ENCODE peak calls at places on chromosomes 4 and X, in four cellular contexts. One of them, this sample, is unnamed.

GRCh38 chrX:147757750-147758149 is 154.0 kb upstream of the FMR1 start:
- DNase-seq in HL-60: no peak
- DNase-seq in K562: no peak
- DNase-seq in GM12878: no peak
- DNase-seq in this sample: no peak

GRCh38 chrX:53253293-53254020 is 27.9 kb downstream of the IQSEC2 start:
- DNase-seq in HL-60: no peak
- DNase-seq in K562: no peak
- DNase-seq in GM12878: no peak
- DNase-seq in this sample: no peak

GRCh38 chr4:181008164-181008563 is 1235.0 kb upstream of the TENM3 start:
- DNase-seq in HL-60: no peak
- DNase-seq in K562: no peak
- DNase-seq in GM12878: no peak
- DNase-seq in this sample: no peak

GRCh38 chr4:41683321-41683720 is 65.2 kb downstream of the PHOX2B start:
- DNase-seq in HL-60: no peak
- DNase-seq in K562: no peak
- DNase-seq in GM12878: no peak
- DNase-seq in this sample: no peak

GRCh38 chrX:135340827-135341226 is 31.5 kb downstream of the ETDC start:
- DNase-seq in HL-60: no peak
- DNase-seq in K562: no peak
- DNase-seq in GM12878: no peak
- DNase-seq in this sample: no peak

GRCh38 chrX:140918398-140919043 is 83.9 kb upstream of the SPANXB1 start:
- DNase-seq in HL-60: peak; percentile 26
- DNase-seq in K562: peak; percentile 14
- DNase-seq in GM12878: peak; percentile 7
- DNase-seq in this sample: no peak

GRCh38 chr4:139951051-139951450 is 202.9 kb downstream of the MAML3 start:
- DNase-seq in HL-60: no peak
- DNase-seq in K562: no peak
- DNase-seq in GM12878: no peak
- DNase-seq in this sample: no peak

GRCh38 chr4:168524006-168524405 is 27.2 kb downstream of the PALLD start:
- DNase-seq in HL-60: no peak
- DNase-seq in K562: no peak
- DNase-seq in GM12878: no peak
- DNase-seq in this sample: no peak

GRCh38 chrX:121894756-121895155 is 847.3 kb downstream of the GLUD2 start:
- DNase-seq in HL-60: no peak
- DNase-seq in K562: no peak
- DNase-seq in GM12878: no peak
- DNase-seq in this sample: no peak

GRCh38 chrX:7143076-7143475 is 4.4 kb upstream of the STS start:
- DNase-seq in HL-60: no peak
- DNase-seq in K562: no peak
- DNase-seq in GM12878: no peak
- DNase-seq in this sample: no peak

GRCh38 chrX:2751291-2751690 is 549 bp upstream of the XG start:
- DNase-seq in HL-60: no peak
- DNase-seq in K562: no peak
- DNase-seq in GM12878: no peak
- DNase-seq in this sample: no peak

GRCh38 chrX:68725966-68726365 is 78.5 kb downstream of the STARD8 start:
- DNase-seq in HL-60: no peak
- DNase-seq in K562: no peak
- DNase-seq in GM12878: no peak
- DNase-seq in this sample: no peak

GRCh38 chr4:6422866-6423265 is 49.5 kb downstream of the PPP2R2C start:
- DNase-seq in HL-60: no peak
- DNase-seq in K562: no peak
- DNase-seq in GM12878: no peak
- DNase-seq in this sample: no peak
- TF ChIP-seq SPI1 in HL-60: no peak
- TF ChIP-seq SPI1 in K562: no peak
- TF ChIP-seq SPI1 in GM12878: no peak
- TF ChIP-seq SPI1 in this sample: no peak

DNA sequence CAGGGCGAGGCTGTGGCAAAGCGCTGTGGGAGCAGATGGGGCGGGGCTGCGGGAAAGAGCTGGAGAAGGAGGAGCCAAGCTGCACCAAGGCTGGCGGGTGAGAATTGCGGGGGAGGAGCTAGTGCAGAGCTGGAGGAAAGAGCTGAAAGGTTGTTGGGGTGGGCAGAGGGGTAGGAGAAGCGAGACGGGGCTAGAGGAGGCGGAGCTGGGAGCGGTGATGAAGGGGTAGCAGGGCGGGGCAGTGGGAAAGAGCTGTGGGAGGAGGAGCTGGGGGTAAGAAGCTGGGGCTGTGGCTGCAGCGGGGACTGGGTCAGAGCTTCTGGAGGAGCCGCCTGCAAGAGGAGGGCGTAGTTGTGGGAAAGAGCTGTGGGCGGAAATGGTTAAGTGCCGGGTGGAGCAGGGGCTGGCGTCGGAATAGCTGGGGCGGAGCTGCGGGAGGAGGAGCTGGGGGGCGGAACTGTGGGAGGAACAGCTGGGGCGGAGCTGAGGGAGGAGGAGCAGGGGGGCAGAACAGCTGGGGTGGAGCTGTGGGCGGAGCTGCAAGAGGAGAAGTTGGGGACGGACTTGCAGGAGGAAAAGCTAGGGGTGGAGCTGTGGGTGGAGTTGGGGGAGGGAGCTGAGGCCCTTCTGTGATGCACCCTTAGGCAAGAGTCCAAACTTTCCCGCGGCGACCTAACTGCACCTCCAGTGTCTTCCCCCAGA is 1.9 kb upstream of the EOLA2 start:
- DNase-seq in HL-60: peak; percentile 92
- DNase-seq in K562: peak; percentile 85
- DNase-seq in GM12878: peak; percentile 88
- DNase-seq in this sample: peak; percentile 44
- TF ChIP-seq SPI1 in HL-60: peak; percentile 65
- TF ChIP-seq SPI1 in K562: peak; percentile 82
- TF ChIP-seq SPI1 in GM12878: peak; percentile 48
- TF ChIP-seq SPI1 in this sample: peak; percentile 51

DNA sequence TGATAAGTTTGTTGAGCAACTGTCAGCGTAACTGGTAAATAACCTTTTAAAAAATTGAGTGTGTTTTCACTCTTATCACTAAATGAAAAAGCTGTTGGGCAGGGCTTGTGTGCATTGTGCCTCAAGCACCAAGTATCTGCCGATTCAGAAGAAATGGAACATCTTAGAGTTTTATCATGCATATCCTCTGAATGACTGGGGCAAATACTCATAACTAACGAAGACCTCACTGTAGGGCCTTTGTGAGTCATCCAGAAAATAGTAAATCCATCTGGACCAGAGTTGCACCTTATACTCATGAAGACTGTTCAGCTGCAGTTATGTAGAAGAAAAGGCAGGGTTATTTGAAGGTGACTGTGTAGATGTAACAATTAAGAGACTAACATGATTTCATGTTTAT is 222.1 kb downstream of the CAMK2D start:
- DNase-seq in HL-60: no peak
- DNase-seq in K562: no peak
- DNase-seq in GM12878: no peak
- DNase-seq in this sample: no peak
- TF ChIP-seq SPI1 in HL-60: no peak
- TF ChIP-seq SPI1 in K562: no peak
- TF ChIP-seq SPI1 in GM12878: no peak
- TF ChIP-seq SPI1 in this sample: no peak

GRCh38 chr4:38060829-38061431 is 100.7 kb downstream of the PTTG2 start:
- DNase-seq in HL-60: no peak
- DNase-seq in K562: no peak
- DNase-seq in GM12878: no peak
- DNase-seq in this sample: no peak
- TF ChIP-seq SPI1 in HL-60: no peak
- TF ChIP-seq SPI1 in K562: no peak
- TF ChIP-seq SPI1 in GM12878: no peak
- TF ChIP-seq SPI1 in this sample: no peak

DNA sequence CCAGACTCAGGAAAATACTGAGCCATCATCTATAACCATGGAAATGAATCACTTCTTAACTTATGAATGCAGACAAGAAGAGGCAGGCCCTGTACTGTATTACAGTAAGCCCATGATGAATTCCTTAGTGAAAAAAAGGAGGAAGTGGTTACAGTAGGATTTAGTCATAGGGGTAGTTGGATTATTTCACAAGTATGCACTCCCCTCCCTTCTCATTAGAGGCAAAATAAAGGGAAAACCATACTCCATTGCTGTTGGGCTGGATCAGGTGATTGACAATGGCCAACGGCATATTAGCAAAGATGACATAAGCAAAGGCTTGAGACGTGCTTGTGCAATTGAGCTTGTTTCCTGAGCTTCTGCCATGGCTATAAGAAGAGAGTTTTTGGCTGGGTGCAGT is 181.1 kb upstream of the PRPS2 start:
- DNase-seq in HL-60: peak; percentile 10
- DNase-seq in K562: no peak
- DNase-seq in GM12878: no peak
- DNase-seq in this sample: no peak
- TF ChIP-seq SPI1 in HL-60: peak; percentile 77
- TF ChIP-seq SPI1 in K562: no peak
- TF ChIP-seq SPI1 in GM12878: no peak
- TF ChIP-seq SPI1 in this sample: peak; percentile 23

GRCh38 chr4:6935961-6936360 is 26.3 kb downstream of the TBC1D14 start:
- DNase-seq in HL-60: no peak
- DNase-seq in K562: no peak
- DNase-seq in GM12878: no peak
- DNase-seq in this sample: no peak
- TF ChIP-seq SPI1 in HL-60: no peak
- TF ChIP-seq SPI1 in K562: no peak
- TF ChIP-seq SPI1 in GM12878: no peak
- TF ChIP-seq SPI1 in this sample: no peak

GRCh38 chr4:87079967-87080366 is 140.5 kb downstream of the KLHL8 start:
- DNase-seq in HL-60: no peak
- DNase-seq in K562: no peak
- DNase-seq in GM12878: no peak
- DNase-seq in this sample: no peak
- TF ChIP-seq SPI1 in HL-60: no peak
- TF ChIP-seq SPI1 in K562: no peak
- TF ChIP-seq SPI1 in GM12878: no peak
- TF ChIP-seq SPI1 in this sample: no peak